ENCODE peak calls at places on chromosomes 7 and 10, in seven cellular contexts. C is NCI-H510A; I is activated T-helper 9 cell treated with anti-CD3 and anti-CD28 coated beads, Interleukin-2, amount 50 U/mL, for 16 hours; D is erythroblast; E is stimulated activated CD4-positive, alpha-beta T cell treated with anti-CD3 and anti-CD28 coated beads, Interleukin-4, amount 100 ng/mL, for 24 hours; X is DND-41; L is fibroblast of mammary gland. K is an unnamed sample.

GRCh38 chr10:34514290-34514689 is 300.8 kb downstream of the PARD3 start:
- DNase-seq in X (no peak), D (no peak), C (no peak), E (no peak), L (no peak), I (no peak), K (no peak)

GRCh38 chr7:43870316-43870715 is 999 bp upstream of the MRPS24 start:
- DNase-seq in C (no peak), L (no peak), I (no peak), X (no peak), E (no peak), D (no peak), K (no peak)

GRCh38 chr7:19713676-19714075 is 4.8 kb upstream of the POLR1F start:
- DNase-seq in E (peak), C (no peak), I (no peak), X (peak), D (peak), L (peak), K (peak)

GRCh38 chr7:153858335-153858734 is 193.9 kb upstream of the DPP6 start:
- DNase-seq in C (no peak), L (peak), D (no peak), E (no peak), I (no peak), X (no peak), K (no peak)

GRCh38 chr10:78964952-78965633 is 103.7 kb upstream of the ZMIZ1 start:
- DNase-seq in L (peak), E (no peak), D (peak), X (no peak), I (no peak), C (peak), K (no peak)

GRCh38 chr10:121498071-121498470 is 100.2 kb downstream of the FGFR2 start:
- DNase-seq in C (no peak), E (no peak), D (no peak), I (no peak), L (no peak), X (no peak), K (no peak)

GRCh38 chr7:74365320-74366022 is 76.3 kb downstream of the CLIP2 start:
- DNase-seq in X (no peak), D (peak), C (peak), I (no peak), E (no peak), L (peak), K (no peak)

GRCh38 chr7:91291302-91291701 is 27.1 kb downstream of the FZD1 start:
- DNase-seq in L (no peak), E (no peak), X (no peak), C (no peak), D (no peak), I (no peak), K (no peak)

GRCh38 chr7:149859369-149859768 is 14.4 kb upstream of the ATP6V0E2 start:
- DNase-seq in L (no peak), I (no peak), C (no peak), D (no peak), E (no peak), X (no peak), K (no peak)

GRCh38 chr10:95133997-95134396 is 60.0 kb upstream of the ACSM6 start:
- DNase-seq in X (no peak), I (no peak), D (no peak), E (no peak), C (no peak), L (no peak), K (no peak)

GRCh38 chr10:27448926-27449325 is 55.2 kb upstream of the RAB18 start:
- DNase-seq in L (peak), X (no peak), C (no peak), D (no peak), E (no peak), I (no peak), K (no peak)

GRCh38 chr7:110204527-110204926 is 886.4 kb upstream of the LRRN3 start:
- DNase-seq in C (no peak), I (no peak), E (no peak), L (no peak), D (no peak), X (no peak), K (no peak)

GRCh38 chr7:123041085-123041484 is 45.6 kb upstream of the TAS2R16 start:
- DNase-seq in L (no peak), D (no peak), I (no peak), C (no peak), X (no peak), E (no peak), K (no peak)

GRCh38 chr10:14062528-14063260 is 268.0 kb downstream of the FRMD4A start:
- DNase-seq in X (no peak), I (no peak), C (no peak), D (no peak), E (no peak), L (peak), K (no peak)

GRCh38 chr7:90771281-90771680 is 175.2 kb downstream of the CDK14 start:
- DNase-seq in L (peak), D (no peak), C (no peak), X (no peak), E (no peak), I (no peak), K (no peak)

GRCh38 chr10:119313645-119314044 is 106.3 kb downstream of the GRK5 start:
- DNase-seq in D (no peak), L (no peak), X (peak), E (peak), I (peak), C (no peak), K (peak)

GRCh38 chr10:19783721-19784120 is 32.5 kb upstream of the PLXDC2 start:
- DNase-seq in E (no peak), X (no peak), I (no peak), C (no peak), L (no peak), D (no peak), K (no peak)

GRCh38 chr7:65216469-65216868 is 157.2 kb upstream of the ZNF92 start:
- DNase-seq in E (peak), C (peak), X (peak), L (peak), D (peak), I (peak), K (peak)

K was measured in activated CD4-positive, alpha-beta memory T cell treated with anti-CD3 and anti-CD28 coated beads for 36 hours.